ENCODE peak calls at places on chromosomes 13 and 19, in six cellular contexts. T is endothelial cell of umbilical vein, F is dorsolateral prefrontal cortex, V is heart right ventricle, Z is breast epithelium, P is cardiac muscle cell. H is an unnamed sample.

GRCh38 chr19:45501730-45502014 is 3.4 kb downstream of the PPM1N start:
- DNase-seq in V (no peak), F (no peak), Z (no peak), T (no peak), P (no peak), H (no peak)

GRCh38 chr19:51125421-51126075 is 842 bp downstream of the SIGLEC9 start:
- DNase-seq in V (no peak), Z (peak; percentile 49), P (no peak), F (no peak), T (no peak), H (no peak)

GRCh38 chr19:44775676-44776240 is 1.9 kb upstream of the CBLC start:
- DNase-seq in Z (no peak), T (no peak), P (no peak), F (no peak), V (no peak), H (no peak)

GRCh38 chr19:49690656-49691242 is at the start of gene CPT1C:
- DNase-seq in Z (peak; percentile 83), T (peak; percentile 83), V (peak; percentile 82), F (peak; percentile 93), P (peak; percentile 83), H (peak; percentile 82)

GRCh38 chr19:46428278-46429141 is at the start of gene PNMA8C:
- DNase-seq in T (peak; percentile 38), F (peak; percentile 92), V (peak; percentile 80), P (peak; percentile 67), Z (no peak), H (peak; percentile 89)

GRCh38 chr13:66805657-66806056 is 424.5 kb downstream of the PCDH9 start:
- DNase-seq in V (no peak), Z (no peak), P (peak; percentile 88), F (no peak), T (peak; percentile 80), H (peak; percentile 87)

GRCh38 chr13:95677564-95678386 is 836 bp downstream of the DNAJC3 start:
- DNase-seq in F (peak; percentile 44), T (peak; percentile 49), P (peak; percentile 45), Z (no peak), V (no peak), H (no peak)

GRCh38 chr19:38898788-38899446 is 501 bp downstream of the SIRT2 start:
- DNase-seq in V (no peak), P (peak; percentile 19), F (peak; percentile 41), T (no peak), Z (no peak), H (no peak)

GRCh38 chr13:86585826-86586225 is 786.6 kb upstream of the SLITRK6 start:
- DNase-seq in P (peak; percentile 95), V (peak; percentile 16), T (no peak), F (no peak), Z (no peak), H (peak; percentile 82)

GRCh38 chr19:7901337-7901736 is 2.3 kb upstream of the MAP2K7 start:
- DNase-seq in P (no peak), T (no peak), F (no peak), V (no peak), Z (no peak), H (no peak)

GRCh38 chr13:110509971-110510786 is 51.3 kb downstream of the RAB20 start:
- DNase-seq in T (no peak), Z (no peak), V (peak; percentile 40), P (peak; percentile 14), F (no peak), H (peak; percentile 54)

DNA sequence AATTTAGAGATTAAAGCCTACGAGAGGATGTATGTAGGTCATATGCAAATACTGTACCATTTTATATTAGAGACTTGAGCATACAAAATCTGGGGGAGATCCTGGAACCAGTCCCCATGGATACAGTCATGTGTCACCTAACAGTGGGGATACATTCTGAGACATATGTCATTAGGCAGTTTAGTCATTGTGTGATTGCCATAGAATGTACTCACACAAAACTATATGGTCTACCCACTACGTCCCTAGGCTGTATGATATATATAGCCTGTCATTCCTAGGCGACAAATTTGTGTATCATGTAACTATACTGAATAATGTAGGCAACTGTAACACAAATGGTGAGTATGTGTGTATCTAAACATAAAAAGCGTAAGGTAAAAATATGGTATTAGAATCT is 62.8 kb downstream of the WDFY2 start:
- DNase-seq in Z (no peak), F (no peak), T (no peak), V (no peak), P (no peak), H (no peak)
- H3K27ac ChIP-seq in Z (no peak overlapping the region), F (no peak overlapping the region), T (no peak overlapping the region), V (no peak overlapping the region), P (no peak overlapping the region), H (no peak overlapping the region)

GRCh38 chr13:113531041-113531873 is 40.7 kb upstream of the DCUN1D2 start:
- DNase-seq in V (no peak), T (no peak), P (no peak), F (peak; percentile 24), Z (peak; percentile 46), H (peak; percentile 10)

GRCh38 chr13:113532156-113532806 is 41.8 kb upstream of the DCUN1D2 start:
- DNase-seq in P (peak; percentile 13), T (no peak), F (no peak), Z (peak; percentile 22), V (peak; percentile 45), H (peak; percentile 27)

GRCh38 chr13:113534236-113534860 is 43.8 kb upstream of the DCUN1D2 start:
- DNase-seq in P (no peak), Z (peak; percentile 27), V (no peak), F (no peak), T (no peak), H (peak; percentile 7)

GRCh38 chr13:113535381-113535781 is 44.9 kb upstream of the DCUN1D2 start:
- DNase-seq in P (no peak), Z (peak; percentile 33), V (no peak), T (no peak), F (no peak), H (peak; percentile 4)

GRCh38 chr13:113533441-113533840 is 42.9 kb upstream of the DCUN1D2 start:
- DNase-seq in V (no peak), F (no peak), T (no peak), P (no peak), Z (peak; percentile 43), H (peak; percentile 46)
- H3K4me3 ChIP-seq in V (no peak overlapping the region), F (no peak overlapping the region), T (no peak overlapping the region), P (no peak overlapping the region), Z (no peak overlapping the region), H (no peak overlapping the region)

DNA sequence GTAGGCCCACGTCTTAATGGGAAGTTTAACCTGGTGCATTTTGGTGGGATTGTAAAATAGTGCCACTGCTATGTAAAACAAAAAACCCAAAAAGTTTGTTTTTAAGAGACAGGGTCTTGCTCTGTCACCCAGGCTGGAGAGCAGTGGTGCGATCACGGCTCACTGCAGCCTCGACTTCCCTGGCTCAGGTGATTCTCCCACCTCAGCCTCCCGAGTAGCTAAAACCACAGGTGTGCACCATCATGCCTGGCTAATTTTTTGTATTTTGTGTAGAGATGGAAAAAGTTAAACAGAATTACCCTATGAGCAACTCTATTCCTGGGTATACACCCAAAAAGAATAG is 820 bp upstream of the REXO1 start:
- DNase-seq in V (no peak), T (no peak), F (no peak), Z (no peak), P (no peak), H (no peak)
- H3K27ac ChIP-seq in V (no peak overlapping the region), T (no peak overlapping the region), F (no peak overlapping the region), Z (peak overlapping the region; percentile 98), P (no peak overlapping the region), H (peak overlapping the region; percentile 99)

GRCh38 chr19:18649371-18650047 is 12.7 kb downstream of the KLHL26 start:
- DNase-seq in F (peak; percentile 60), T (peak; percentile 68), V (peak; percentile 82), P (peak; percentile 55), Z (no peak), H (peak; percentile 74)
- H3K4me3 ChIP-seq in F (peak overlapping the region; percentile 8), T (no peak overlapping the region), V (peak overlapping the region; percentile 40), P (no peak overlapping the region), Z (peak overlapping the region; percentile 25), H (no peak overlapping the region)

H was measured in testis.